ENCODE peak calls at places on chromosome 6, in seven cellular contexts. C is hypothalamus; M is memory B cell; H is KG1; E is left ventricle myocardium superior; B is stimulated activated CD4-positive, alpha-beta T cell treated with anti-CD3 and anti-CD28 coated beads, TNF-alpha, amount 100 ng/mL, for 4 hours; F is SW480. G is an unnamed sample.

GRCh38 chr6:44508646-44509045 is 121.1 kb downstream of the CDC5L start:
- DNase-seq in C (no peak), M (no peak), H (no peak), E (no peak), B (no peak), F (no peak), G (no peak)

GRCh38 chr6:17962436-17963031 is 24.9 kb downstream of the KIF13A start:
- DNase-seq in C (peak), M (no peak), H (no peak), E (peak), B (no peak), F (peak), G (no peak)

GRCh38 chr6:45699663-45700062 is 316.0 kb downstream of the CLIC5 start:
- DNase-seq in C (no peak), M (no peak), H (no peak), E (no peak), B (no peak), F (no peak), G (no peak)

GRCh38 chr6:43221046-43221773 is 8.1 kb downstream of the DNPH1 start:
- DNase-seq in C (no peak), M (no peak), H (no peak), E (peak), B (no peak), F (no peak), G (no peak)

GRCh38 chr6:11771473-11772048 is 7.0 kb downstream of the ADTRP start:
- DNase-seq in C (no peak), M (no peak), H (no peak), E (no peak), B (no peak), F (no peak), G (no peak)

GRCh38 chr6:168364793-168365421 is 45.3 kb upstream of the DACT2 start:
- DNase-seq in C (no peak), M (no peak), H (no peak), E (no peak), B (no peak), F (no peak), G (no peak)

GRCh38 chr6:52512199-52512598 is 64.7 kb downstream of the TRAM2 start:
- DNase-seq in C (no peak), M (no peak), H (no peak), E (peak), B (no peak), F (no peak), G (no peak)

GRCh38 chr6:18501313-18502013 is 114.3 kb downstream of the RNF144B start:
- DNase-seq in C (peak), M (no peak), H (no peak), E (peak), B (no peak), F (no peak), G (peak)

GRCh38 chr6:23445157-23445710 is 680.8 kb upstream of the NRSN1 start:
- DNase-seq in C (no peak), M (no peak), H (no peak), E (peak), B (no peak), F (no peak), G (no peak)

G was measured in GM13976.